ENCODE peak calls at places on chromosomes 7 and 10, in four cellular contexts. E, Z, F and N are unnamed samples.

GRCh38 chr10:62689712-62690111 is 114.8 kb upstream of the ADO start:
- DNase-seq in E (no peak), Z (no peak), F (no peak), N (no peak)

GRCh38 chr10:17872191-17873091 is 63.3 kb downstream of the MRC1 start:
- DNase-seq in E (no peak), Z (no peak), F (no peak), N (no peak)

GRCh38 chr10:6918305-6918704 is 338.2 kb upstream of the PRKCQ start:
- DNase-seq in E (peak), Z (no peak), F (no peak), N (peak)

GRCh38 chr10:29229258-29229705 is 59.6 kb upstream of the LYZL1 start:
- DNase-seq in E (no peak), Z (no peak), F (no peak), N (no peak)

GRCh38 chr10:119090968-119091367 is 10.4 kb upstream of the EIF3A start:
- DNase-seq in E (no peak), Z (no peak), F (no peak), N (peak)

GRCh38 chr10:68271104-68271882 is 39.4 kb upstream of the ATOH7 start:
- DNase-seq in E (no peak), Z (no peak), F (no peak), N (no peak)

GRCh38 chr10:33377658-33378025 is 43.2 kb upstream of the NRP1 start:
- DNase-seq in E (no peak), Z (no peak), F (no peak), N (no peak)

GRCh38 chr7:13068032-13068431 is 380.6 kb downstream of the ARL4A start:
- DNase-seq in E (no peak), Z (no peak), F (no peak), N (no peak)

GRCh38 chr10:69742928-69743602 is 58.6 kb upstream of the COL13A1 start:
- DNase-seq in E (no peak), Z (peak), F (no peak), N (peak)

GRCh38 chr10:118669020-118669766 is 73.7 kb upstream of the PRLHR start:
- DNase-seq in E (no peak), Z (no peak), F (no peak), N (no peak)

GRCh38 chr10:75788394-75789205 is 357.2 kb downstream of the LRMDA start:
- DNase-seq in E (no peak), Z (no peak), F (no peak), N (no peak)

GRCh38 chr10:6987536-6987945 is 407.5 kb upstream of the PRKCQ start:
- DNase-seq in E (no peak), Z (no peak), F (no peak), N (no peak)